ENCODE peak calls at places on chromosomes 12 and 14, in five cellular contexts. F is occipital lobe; J is stimulated activated CD8-positive, alpha-beta memory T cell treated with anti-CD3 and anti-CD28 coated beads, Interleukin-7, amount 100 ng/mL, for 24 hours; C is transverse colon; E is breast epithelium. H is an unnamed sample.

GRCh38 chr12:130776857-130777339 is 60.8 kb upstream of the RIMBP2 start:
- DNase-seq in F (no peak), J (no peak), C (no peak), E (no peak), H (no peak)

GRCh38 chr12:106239951-106240335 is 7.9 kb downstream of the CKAP4 start:
- DNase-seq in F (no peak), J (no peak), C (no peak), E (no peak), H (no peak)

GRCh38 chr14:93036652-93037341 is 78.9 kb downstream of the ITPK1 start:
- DNase-seq in F (peak), J (no peak), C (no peak), E (no peak), H (peak)

GRCh38 chr12:12976366-12976765 is 23.7 kb downstream of the HEBP1 start:
- DNase-seq in F (peak), J (no peak), C (no peak), E (no peak), H (peak)

GRCh38 chr12:121866331-121866730 is 7.7 kb upstream of the HPD start:
- DNase-seq in F (no peak), J (no peak), C (no peak), E (no peak), H (no peak)

GRCh38 chr12:93571854-93572711 is at the start of gene SOCS2:
- DNase-seq in F (no peak), J (no peak), C (peak), E (no peak), H (no peak)

GRCh38 chr12:104929368-104929767 is 28.7 kb downstream of the SLC41A2 start:
- DNase-seq in F (no peak), J (no peak), C (no peak), E (no peak), H (no peak)

GRCh38 chr12:125114365-125115141 is 49.3 kb downstream of the AACS start:
- DNase-seq in F (no peak), J (no peak), C (no peak), E (no peak), H (no peak)

GRCh38 chr14:40252817-40253447 is 820.7 kb upstream of the FBXO33 start:
- DNase-seq in F (no peak), J (no peak), C (no peak), E (no peak), H (no peak)

GRCh38 chr12:107917912-107918800 is 143.7 kb downstream of the ASCL4 start:
- DNase-seq in F (no peak), J (no peak), C (no peak), E (no peak), H (peak)

GRCh38 chr14:59483360-59483759 is 848 bp downstream of the L3HYPDH start:
- DNase-seq in F (peak), J (no peak), C (no peak), E (no peak), H (peak)

GRCh38 chr14:68794130-68794855 is 1.4 kb upstream of the ZFP36L1 start:
- DNase-seq in F (peak), J (peak), C (peak), E (peak), H (peak)

GRCh38 chr14:23153891-23154796 is 29.3 kb downstream of the SLC7A8 start:
- DNase-seq in F (peak), J (no peak), C (peak), E (peak), H (peak)

GRCh38 chr12:5907812-5908211 is 37.2 kb downstream of the ANO2 start:
- DNase-seq in F (no peak), J (no peak), C (no peak), E (no peak), H (no peak)

GRCh38 chr12:3269594-3269993 is 192.4 kb downstream of the TSPAN9 start:
- DNase-seq in F (no peak), J (no peak), C (no peak), E (no peak), H (no peak)

GRCh38 chr12:94377599-94377998 is 82.1 kb downstream of the CEP83 start:
- DNase-seq in F (no peak), J (no peak), C (no peak), E (no peak), H (no peak)

GRCh38 chr14:100556076-100556475 is 31.1 kb downstream of the BEGAIN start:
- DNase-seq in F (no peak), J (no peak), C (no peak), E (no peak), H (no peak)

GRCh38 chr14:96858643-96859042 is 61.5 kb downstream of the VRK1 start:
- DNase-seq in F (no peak), J (no peak), C (no peak), E (no peak), H (no peak)

GRCh38 chr14:22220427-22220826 is 368.6 kb downstream of the DAD1 start:
- DNase-seq in F (no peak), J (no peak), C (no peak), E (no peak), H (no peak)

GRCh38 chr12:30988086-30988485 is 61.5 kb downstream of the TSPAN11 start:
- DNase-seq in F (no peak), J (no peak), C (no peak), E (no peak), H (no peak)

GRCh38 chr14:61475316-61475715 is 153.9 kb downstream of the PRKCH start:
- DNase-seq in F (no peak), J (no peak), C (no peak), E (no peak), H (peak)

GRCh38 chr14:33986804-33987203 is 35.9 kb upstream of the EGLN3 start:
- DNase-seq in F (no peak), J (no peak), C (no peak), E (no peak), H (no peak)

GRCh38 chr12:124129132-124129531 is 156.1 kb downstream of the ZNF664 start:
- DNase-seq in F (no peak), J (no peak), C (no peak), E (no peak), H (no peak)

GRCh38 chr12:6788972-6789905 is at the start of gene CD4:
- DNase-seq in F (no peak), J (no peak), C (peak), E (no peak), H (peak)

GRCh38 chr12:1527789-1528188 is 66.6 kb downstream of the FBXL14 start:
- DNase-seq in F (no peak), J (no peak), C (no peak), E (peak), H (no peak)

GRCh38 chr14:74886001-74886400 is 4.3 kb downstream of the DLST start:
- DNase-seq in F (no peak), J (no peak), C (no peak), E (no peak), H (no peak)

GRCh38 chr12:119692410-119692809 is 24.5 kb downstream of the PRKAB1 start:
- DNase-seq in F (no peak), J (no peak), C (no peak), E (no peak), H (no peak)

GRCh38 chr14:37114559-37114958 is 57.8 kb downstream of the SLC25A21 start:
- DNase-seq in F (no peak), J (no peak), C (no peak), E (no peak), H (no peak)